ENCODE peak calls at places on chromosomes 11 and 22, in six cellular contexts. K is dorsolateral prefrontal cortex, B is HFF-Myc, P is A549, Z is esophagus squamous epithelium, T is vagina. Y is an unnamed sample.

GRCh38 chr11:35348898-35349687 is 70.3 kb downstream of the SLC1A2 start:
- DNase-seq in K (no peak), B (no peak), P (no peak), Z (no peak), T (no peak), Y (no peak)

GRCh38 chr11:112694813-112695212 is 266.4 kb upstream of the NCAM1 start:
- DNase-seq in K (no peak), B (no peak), P (peak; percentile 3), Z (no peak), T (no peak), Y (no peak)

GRCh38 chr11:27458182-27458581 is 14.4 kb downstream of the LGR4 start:
- DNase-seq in K (no peak), B (no peak), P (no peak), Z (no peak), T (no peak), Y (no peak)

GRCh38 chr11:2409701-2410468 is 9.3 kb downstream of the TSSC4 start:
- DNase-seq in K (no peak), B (no peak), P (no peak), Z (no peak), T (no peak), Y (no peak)

GRCh38 chr22:20571531-20572007 is 64.2 kb downstream of the MED15 start:
- DNase-seq in K (no peak), B (no peak), P (peak; percentile 21), Z (no peak), T (no peak), Y (no peak)

GRCh38 chr11:86122773-86123172 is 53.9 kb upstream of the PICALM start:
- DNase-seq in K (no peak), B (no peak), P (no peak), Z (no peak), T (no peak), Y (no peak)

GRCh38 chr22:46263208-46263575 is at the start of gene PKDREJ:
- DNase-seq in K (peak; percentile 28), B (no peak), P (no peak), Z (no peak), T (no peak), Y (no peak)

GRCh38 chr22:27617214-27617881 is 184.2 kb downstream of the MN1 start:
- DNase-seq in K (no peak), B (no peak), P (peak; percentile 12), Z (no peak), T (no peak), Y (no peak)

GRCh38 chr11:73585834-73586575 is 11.9 kb downstream of the FAM168A start:
- DNase-seq in K (no peak), B (no peak), P (no peak), Z (no peak), T (no peak), Y (no peak)

GRCh38 chr22:25840883-25841282 is 98.9 kb downstream of the MYO18B start:
- DNase-seq in K (no peak), B (no peak), P (no peak), Z (no peak), T (no peak), Y (no peak)

GRCh38 chr11:86592047-86592564 is 80.3 kb downstream of the ME3 start:
- DNase-seq in K (no peak), B (no peak), P (no peak), Z (no peak), T (no peak), Y (no peak)

GRCh38 chr11:117097567-117098268 is 510 bp downstream of the SIK3 start:
- DNase-seq in K (peak; percentile 49), B (no peak), P (no peak), Z (no peak), T (no peak), Y (no peak)

GRCh38 chr11:14445542-14446530 is 53.8 kb downstream of the COPB1 start:
- DNase-seq in K (no peak), B (no peak), P (no peak), Z (no peak), T (no peak), Y (no peak)

GRCh38 chr11:15730617-15731385 is 616.1 kb downstream of the INSC start:
- DNase-seq in K (no peak), B (no peak), P (no peak), Z (no peak), T (no peak), Y (no peak)

GRCh38 chr11:6653055-6653454 is 2.6 kb downstream of the DCHS1 start:
- DNase-seq in K (no peak), B (no peak), P (no peak), Z (no peak), T (no peak), Y (no peak)

GRCh38 chr11:86041975-86042378 is 26.9 kb downstream of the PICALM start:
- DNase-seq in K (no peak), B (peak; percentile 89), P (peak; percentile 85), Z (no peak), T (no peak), Y (peak; percentile 75)

GRCh38 chr11:128848815-128849455 is 18.2 kb downstream of the KCNJ1 start:
- DNase-seq in K (no peak), B (no peak), P (peak; percentile 38), Z (no peak), T (no peak), Y (no peak)

GRCh38 chr11:72598466-72598865 is 75.8 kb downstream of the PDE2A start:
- DNase-seq in K (no peak), B (no peak), P (no peak), Z (no peak), T (no peak), Y (no peak)

GRCh38 chr11:17354070-17354924 is 2.7 kb downstream of the NCR3LG1 start:
- DNase-seq in K (no peak), B (peak; percentile 72), P (peak; percentile 80), Z (no peak), T (no peak), Y (no peak)

GRCh38 chr11:114762437-114762836 is 84.1 kb downstream of the NXPE2 start:
- DNase-seq in K (peak; percentile 66), B (peak; percentile 16), P (peak; percentile 56), Z (no peak), T (no peak), Y (peak; percentile 10)

GRCh38 chr11:34165786-34166557 is 60.5 kb downstream of the NAT10 start:
- DNase-seq in K (no peak), B (no peak), P (no peak), Z (no peak), T (no peak), Y (no peak)

GRCh38 chr11:27282141-27282590 is 80.8 kb downstream of the CCDC34 start:
- DNase-seq in K (no peak), B (peak; percentile 73), P (peak; percentile 83), Z (no peak), T (no peak), Y (peak; percentile 78)

GRCh38 chr11:45896392-45897068 is 10.5 kb downstream of the FREY1 start:
- DNase-seq in K (no peak), B (no peak), P (no peak), Z (no peak), T (no peak), Y (no peak)

GRCh38 chr11:65442952-65443351 is 20.4 kb downstream of the NEAT1 start:
- DNase-seq in K (no peak), B (no peak), P (peak; percentile 37), Z (no peak), T (no peak), Y (no peak)

GRCh38 chr22:26979294-26979693 is 321.9 kb downstream of the MIAT start:
- DNase-seq in K (no peak), B (no peak), P (no peak), Z (no peak), T (no peak), Y (no peak)

GRCh38 chr11:97364047-97364446 is 974.2 kb downstream of the JRKL start:
- DNase-seq in K (no peak), B (no peak), P (no peak), Z (no peak), T (no peak), Y (no peak)

GRCh38 chr11:11899401-11899800 is 57.6 kb downstream of the USP47 start:
- DNase-seq in K (no peak), B (no peak), P (peak; percentile 11), Z (no peak), T (no peak), Y (no peak)

GRCh38 chr11:65547446-65548125 is 10.6 kb downstream of the LTBP3 start:
- DNase-seq in K (no peak), B (no peak), P (no peak), Z (no peak), T (no peak), Y (no peak)

GRCh38 chr11:62669420-62670161 is 1.9 kb upstream of the UQCC3 start:
- DNase-seq in K (no peak), B (no peak), P (peak; percentile 56), Z (no peak), T (no peak), Y (no peak)

DNA sequence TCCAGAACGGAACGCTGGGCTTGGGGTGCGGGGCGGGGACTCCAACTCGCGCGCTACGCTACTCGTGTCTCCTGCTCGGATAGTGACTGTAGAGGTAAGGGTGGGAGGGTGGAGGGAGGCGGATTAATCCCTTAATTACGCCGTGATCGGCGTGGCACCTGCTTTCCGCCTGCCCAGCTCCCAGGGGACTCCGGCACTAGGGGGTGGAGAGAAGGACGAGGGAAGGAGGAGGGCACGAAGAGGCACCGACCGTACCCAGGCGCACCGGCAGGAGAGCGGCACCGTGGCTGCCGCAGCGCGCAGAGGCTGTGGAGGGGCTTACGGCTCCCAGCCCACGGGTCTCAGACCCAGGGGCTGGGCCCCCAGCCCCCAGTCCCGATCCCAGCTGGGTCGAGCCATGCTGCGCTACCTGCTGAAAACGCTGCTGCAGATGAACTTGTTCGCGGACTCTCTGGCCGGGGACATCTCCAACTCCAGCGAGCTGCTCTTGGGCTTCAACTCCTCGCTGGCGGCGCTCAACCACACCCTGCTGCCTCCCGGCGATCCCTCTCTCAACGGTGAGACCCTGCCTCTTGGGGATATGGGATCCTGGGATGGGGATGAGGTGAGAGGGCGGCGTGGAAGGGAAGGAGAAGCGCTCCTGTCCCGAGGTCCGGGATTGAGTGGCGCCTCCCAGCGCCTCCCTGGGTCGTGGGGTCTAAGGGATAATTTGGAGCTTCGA is at the start of gene ROBO3:
- DNase-seq in K (no peak), B (no peak), P (no peak), Z (no peak), T (no peak), Y (no peak)
- H3K4me3 ChIP-seq in K (peak within 1 kb of the TSS; percentile 42), B (peak within 1 kb of the TSS; percentile 9), P (peak within 1 kb of the TSS; percentile 40), Z (no peak within 1 kb of the TSS), T (no peak within 1 kb of the TSS), Y (peak within 1 kb of the TSS; percentile 22)

GRCh38 chr11:95050595-95051202 is 1.5 kb downstream of the KDM4F start:
- DNase-seq in K (no peak), B (no peak), P (no peak), Z (no peak), T (no peak), Y (no peak)
- TF ChIP-seq CTCF in K (no peak), B (no peak), P (no peak), Z (no peak), T (no peak), Y (no peak)

DNA sequence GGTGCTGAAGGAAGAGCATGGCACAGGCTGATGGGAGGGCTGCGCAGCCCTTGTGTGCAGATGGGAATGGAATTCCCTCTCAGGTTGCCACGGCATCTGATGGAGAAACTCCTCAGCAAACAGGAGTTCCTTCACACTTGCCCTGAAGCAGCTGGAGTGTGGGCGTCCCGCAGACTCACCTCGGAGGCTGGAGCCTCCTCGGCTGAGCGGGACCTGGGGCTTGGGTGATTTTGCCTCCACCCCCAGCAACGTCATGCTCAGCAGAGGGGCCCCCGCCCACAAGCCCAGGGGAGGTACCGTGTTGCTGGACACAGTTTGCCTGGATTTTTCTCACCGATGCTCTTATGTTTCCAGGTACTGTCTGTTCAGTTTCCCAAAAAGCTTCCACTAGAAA is 63.4 kb downstream of the MYO7A start:
- DNase-seq in K (peak; percentile 63), B (no peak), P (peak; percentile 58), Z (no peak), T (no peak), Y (no peak)
- H3K4me3 ChIP-seq in K (no peak overlapping the region), B (no peak overlapping the region), P (peak overlapping the region; percentile 53), Z (no peak overlapping the region), T (no peak overlapping the region), Y (no peak overlapping the region)

GRCh38 chr22:38097557-38098409 is 12.7 kb downstream of the BAIAP2L2 start:
- DNase-seq in K (no peak), B (no peak), P (no peak), Z (no peak), T (no peak), Y (no peak)
- TF ChIP-seq CTCF in K (no peak), B (peak; percentile 33), P (no peak), Z (no peak), T (no peak), Y (peak; percentile 34)